ENCODE peak calls at places on chromosomes 7 and 10, in four cellular contexts. One of them, this sample, is unnamed.

GRCh38 chr10:4138146-4138721 is 353.2 kb upstream of the KLF6 start:
- DNase-seq in A549: no peak
- DNase-seq in H1: no peak
- DNase-seq in HepG2: no peak
- DNase-seq in this sample: no peak

GRCh38 chr7:139043823-139044812 is 8.3 kb upstream of the ZC3HAV1L start:
- DNase-seq in H1: no peak
- DNase-seq in HepG2: peak; percentile 16
- DNase-seq in A549: peak; percentile 58
- DNase-seq in this sample: peak; percentile 92

GRCh38 chr10:58857251-58857650 is 319.2 kb upstream of the PHYHIPL start:
- DNase-seq in A549: peak; percentile 27
- DNase-seq in H1: no peak
- DNase-seq in HepG2: no peak
- DNase-seq in this sample: no peak

GRCh38 chr10:35758086-35758485 is 116.0 kb upstream of the FZD8 start:
- DNase-seq in HepG2: no peak
- DNase-seq in A549: no peak
- DNase-seq in H1: no peak
- DNase-seq in this sample: no peak

GRCh38 chr10:90923111-90923731 is 2.3 kb upstream of the ANKRD1 start:
- DNase-seq in HepG2: no peak
- DNase-seq in H1: no peak
- DNase-seq in A549: no peak
- DNase-seq in this sample: no peak

GRCh38 chr10:59176241-59177030 is at the start of gene PHYHIPL:
- DNase-seq in H1: peak; percentile 79
- DNase-seq in A549: peak; percentile 14
- DNase-seq in HepG2: peak; percentile 63
- DNase-seq in this sample: no peak

GRCh38 chr7:98881561-98882315 is 3.4 kb downstream of the TRRAP start:
- DNase-seq in HepG2: no peak
- DNase-seq in A549: no peak
- DNase-seq in H1: no peak
- DNase-seq in this sample: no peak

GRCh38 chr10:91589015-91589655 is 43.7 kb downstream of the PPP1R3C start:
- DNase-seq in HepG2: no peak
- DNase-seq in H1: no peak
- DNase-seq in A549: peak; percentile 94
- DNase-seq in this sample: no peak

GRCh38 chr7:100895701-100895955 is at the start of gene ACHE:
- DNase-seq in A549: no peak
- DNase-seq in H1: no peak
- DNase-seq in HepG2: no peak
- DNase-seq in this sample: no peak

GRCh38 chr10:115932099-115932498 is 340.9 kb downstream of the GFRA1 start:
- DNase-seq in A549: no peak
- DNase-seq in H1: no peak
- DNase-seq in HepG2: no peak
- DNase-seq in this sample: no peak

GRCh38 chr7:77157446-77157845 is 35.0 kb downstream of the CCDC146 start:
- DNase-seq in H1: no peak
- DNase-seq in HepG2: no peak
- DNase-seq in A549: no peak
- DNase-seq in this sample: no peak
- TF ChIP-seq PHF8 in H1: no peak
- TF ChIP-seq PHF8 in HepG2: no peak
- TF ChIP-seq PHF8 in A549: no peak
- TF ChIP-seq PHF8 in this sample: no peak

GRCh38 chr7:129664029-129665012 is 52.8 kb downstream of the NRF1 start:
- DNase-seq in HepG2: peak; percentile 42
- DNase-seq in H1: no peak
- DNase-seq in A549: peak; percentile 75
- DNase-seq in this sample: peak; percentile 57
- TF ChIP-seq PHF8 in HepG2: no peak
- TF ChIP-seq PHF8 in H1: no peak
- TF ChIP-seq PHF8 in A549: no peak
- TF ChIP-seq PHF8 in this sample: no peak

GRCh38 chr7:80412842-80413241 is 99.0 kb downstream of the GNAT3 start:
- DNase-seq in H1: no peak
- DNase-seq in HepG2: no peak
- DNase-seq in A549: no peak
- DNase-seq in this sample: no peak
- TF ChIP-seq PHF8 in H1: no peak
- TF ChIP-seq PHF8 in HepG2: no peak
- TF ChIP-seq PHF8 in A549: no peak
- TF ChIP-seq PHF8 in this sample: no peak

DNA sequence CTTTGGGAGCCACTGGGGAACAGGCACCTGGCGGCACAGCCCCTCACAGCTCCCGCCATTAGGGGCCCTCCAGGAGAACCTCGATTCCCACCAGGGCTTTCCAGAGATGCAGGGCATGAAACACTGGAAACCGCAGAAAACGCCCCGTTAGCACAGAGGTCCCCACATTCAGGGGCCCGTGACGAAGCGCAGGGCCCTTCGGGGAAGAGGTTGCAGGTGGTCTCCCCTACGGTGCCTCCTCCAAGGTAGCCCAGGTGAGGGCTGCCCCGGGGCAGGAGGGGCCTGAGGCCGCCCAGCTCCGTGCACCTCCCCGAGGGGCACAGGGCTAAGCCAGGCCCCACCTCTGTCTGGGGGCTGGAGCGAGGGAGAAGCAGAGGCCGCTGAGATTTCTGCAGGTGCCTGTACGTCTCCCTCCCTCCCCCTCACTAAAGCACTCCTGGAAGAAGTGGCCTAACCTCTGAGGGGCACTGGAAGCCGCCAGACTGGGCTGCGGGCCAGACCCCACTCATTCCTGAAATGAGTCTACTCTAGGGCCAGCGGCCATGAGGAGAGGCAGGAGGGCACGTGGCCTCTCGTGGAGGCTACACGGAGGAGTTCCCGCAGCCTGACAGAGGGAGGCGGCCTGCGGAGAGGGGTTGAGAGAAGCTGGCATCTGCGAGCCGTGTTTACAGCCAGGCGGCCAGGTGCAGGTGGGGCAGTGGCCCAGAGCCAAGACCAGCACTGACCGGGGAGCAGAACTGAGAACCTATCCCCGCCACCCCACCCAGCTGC is 6.9 kb downstream of the PDGFA start:
- DNase-seq in A549: no peak
- DNase-seq in H1: no peak
- DNase-seq in HepG2: no peak
- DNase-seq in this sample: no peak
- TF ChIP-seq PHF8 in A549: no peak
- TF ChIP-seq PHF8 in H1: no peak
- TF ChIP-seq PHF8 in HepG2: no peak
- TF ChIP-seq PHF8 in this sample: no peak

GRCh38 chr7:103148131-103148993 is 537 bp downstream of the NAPEPLD start:
- DNase-seq in H1: no peak
- DNase-seq in A549: no peak
- DNase-seq in HepG2: no peak
- DNase-seq in this sample: no peak
- TF ChIP-seq PHF8 in H1: no peak
- TF ChIP-seq PHF8 in A549: no peak
- TF ChIP-seq PHF8 in HepG2: no peak
- TF ChIP-seq PHF8 in this sample: no peak

DNA sequence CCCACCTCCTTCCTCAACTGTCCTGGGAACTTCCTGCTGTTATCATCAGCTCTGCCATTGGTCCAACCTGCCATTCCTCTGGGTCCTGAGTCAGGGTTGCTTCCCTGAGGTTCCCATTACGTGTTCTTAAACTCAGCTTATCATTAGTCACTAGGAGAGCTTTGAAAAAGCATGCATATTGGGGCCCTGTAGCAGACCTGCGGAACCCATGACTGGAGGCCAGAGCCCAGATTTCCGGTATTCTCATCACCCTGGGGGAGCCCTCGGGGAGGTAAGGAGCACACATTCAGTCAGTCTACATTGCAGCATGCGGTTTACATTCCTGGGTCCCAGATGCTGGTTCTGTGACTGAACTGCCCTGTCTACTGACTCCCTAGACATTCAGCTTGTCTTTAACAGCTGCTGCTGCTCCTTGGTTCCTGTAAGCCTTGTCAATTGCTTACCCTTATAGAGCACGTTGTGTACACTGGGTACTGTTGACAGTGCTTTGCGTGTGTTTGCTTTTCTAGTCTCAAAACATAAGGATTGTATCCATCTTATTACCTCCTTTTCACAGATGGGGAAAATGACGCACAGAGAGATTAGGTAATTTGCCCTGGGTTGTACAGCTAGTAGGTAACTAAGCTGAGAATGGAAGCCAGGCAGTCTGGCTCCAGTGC is 12.8 kb downstream of the CDHR3 start:
- DNase-seq in A549: no peak
- DNase-seq in HepG2: no peak
- DNase-seq in H1: no peak
- DNase-seq in this sample: no peak
- TF ChIP-seq PHF8 in A549: no peak
- TF ChIP-seq PHF8 in HepG2: no peak
- TF ChIP-seq PHF8 in H1: no peak
- TF ChIP-seq PHF8 in this sample: no peak

GRCh38 chr7:22762866-22763265 is 35.9 kb downstream of the IL6 start:
- DNase-seq in HepG2: no peak
- DNase-seq in H1: no peak
- DNase-seq in A549: no peak
- DNase-seq in this sample: no peak

GRCh38 chr7:22758576-22758975 is 31.6 kb downstream of the IL6 start:
- DNase-seq in A549: no peak
- DNase-seq in HepG2: no peak
- DNase-seq in H1: no peak
- DNase-seq in this sample: no peak

GRCh38 chr7:22765609-22766008 is 38.6 kb downstream of the IL6 start:
- DNase-seq in A549: no peak
- DNase-seq in H1: no peak
- DNase-seq in HepG2: no peak
- DNase-seq in this sample: no peak

GRCh38 chr7:22759721-22760120 is 32.7 kb downstream of the IL6 start:
- DNase-seq in A549: no peak
- DNase-seq in HepG2: no peak
- DNase-seq in H1: no peak
- DNase-seq in this sample: no peak
- TF ChIP-seq PHF8 in A549: no peak
- TF ChIP-seq PHF8 in HepG2: no peak
- TF ChIP-seq PHF8 in H1: no peak
- TF ChIP-seq PHF8 in this sample: no peak

DNA sequence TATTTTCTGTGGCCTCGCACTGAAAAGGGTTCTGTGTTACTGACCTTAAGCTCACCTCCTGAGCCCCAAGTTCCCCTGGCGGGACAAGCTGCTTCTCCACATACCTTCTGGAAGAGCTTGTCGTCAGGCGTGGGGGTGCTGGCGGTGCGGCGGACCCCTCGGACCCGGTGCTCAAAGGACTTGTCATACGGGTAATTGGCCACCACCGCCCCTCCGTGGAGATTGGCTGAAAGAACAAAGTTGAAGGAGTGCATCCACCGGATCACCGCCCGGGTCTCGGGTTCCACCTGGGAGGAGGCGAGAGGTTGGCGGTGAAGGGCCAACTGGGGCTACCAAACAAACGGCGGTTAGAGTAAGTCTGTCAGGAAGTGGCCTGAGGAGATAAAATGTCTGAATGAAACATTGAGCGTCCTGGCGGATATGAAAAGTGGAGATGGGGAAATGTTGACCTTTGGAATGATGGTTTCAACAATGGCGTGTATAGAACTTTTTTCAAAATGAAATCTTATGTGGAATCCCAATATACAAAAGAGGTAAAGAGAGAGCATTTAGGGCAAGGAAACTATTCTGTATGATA is 16.5 kb downstream of the CPN1 start:
- DNase-seq in H1: peak; percentile 58
- DNase-seq in HepG2: no peak
- DNase-seq in A549: no peak
- DNase-seq in this sample: peak; percentile 23
- TF ChIP-seq PHF8 in H1: no peak
- TF ChIP-seq PHF8 in HepG2: no peak
- TF ChIP-seq PHF8 in A549: no peak
- TF ChIP-seq PHF8 in this sample: no peak

DNA sequence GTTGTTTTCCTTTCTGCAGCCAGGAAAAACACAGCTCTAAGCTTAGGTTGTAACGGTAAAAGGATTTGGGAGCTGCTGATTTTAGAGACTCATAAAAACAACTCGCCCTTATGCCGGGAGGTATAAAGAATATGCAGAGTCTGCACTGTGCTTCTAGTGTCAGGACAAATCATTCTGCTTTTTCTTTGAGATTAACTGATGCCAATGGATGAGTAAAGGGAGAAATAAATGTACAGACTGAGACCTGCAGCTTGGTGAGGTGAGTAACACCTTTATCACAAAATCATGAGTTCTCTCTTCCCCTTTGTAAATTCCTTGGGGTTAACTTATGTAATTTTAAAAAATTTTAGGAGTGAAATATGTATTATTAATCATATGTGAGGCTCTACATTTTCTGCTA is 1.9 kb upstream of the SFR1 start:
- DNase-seq in HepG2: no peak
- DNase-seq in H1: no peak
- DNase-seq in A549: no peak
- DNase-seq in this sample: no peak
- TF ChIP-seq PHF8 in HepG2: no peak
- TF ChIP-seq PHF8 in H1: no peak
- TF ChIP-seq PHF8 in A549: no peak
- TF ChIP-seq PHF8 in this sample: no peak

DNA sequence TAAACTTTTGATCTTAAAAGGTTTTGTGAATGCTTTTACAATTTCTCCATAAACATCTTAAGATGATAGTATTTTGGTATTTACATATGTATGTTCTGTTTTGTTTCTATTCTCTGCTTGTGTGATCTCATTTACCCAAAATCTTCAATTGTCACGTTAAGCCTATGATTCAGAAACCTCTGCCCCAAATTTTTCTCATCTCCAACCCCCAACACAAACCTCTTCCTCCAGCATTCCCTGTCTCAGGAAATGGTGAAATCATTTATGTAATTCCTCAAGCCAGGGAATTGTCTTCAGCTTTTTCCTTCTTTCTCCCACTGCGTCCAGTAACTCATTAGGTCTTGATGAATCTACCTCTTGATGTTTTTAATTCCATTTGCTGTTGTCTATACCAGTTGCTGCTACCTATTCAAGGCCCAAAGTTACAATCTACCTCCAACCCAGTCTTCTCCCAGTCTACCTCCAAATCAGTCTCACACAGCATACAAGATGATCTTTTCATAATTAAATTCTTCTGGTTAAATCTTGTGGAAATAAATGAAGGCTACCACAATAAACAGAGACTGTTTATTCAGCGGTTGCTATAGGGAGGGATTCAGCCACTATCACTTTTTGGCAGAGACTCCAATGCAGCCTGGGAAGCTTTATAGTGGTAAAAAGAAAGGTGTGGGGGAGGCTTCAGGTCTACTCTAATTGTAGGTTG is 5.8 kb downstream of the CFAP69 start:
- DNase-seq in HepG2: no peak
- DNase-seq in H1: no peak
- DNase-seq in A549: no peak
- DNase-seq in this sample: no peak
- TF ChIP-seq PHF8 in HepG2: no peak
- TF ChIP-seq PHF8 in H1: no peak
- TF ChIP-seq PHF8 in A549: no peak
- TF ChIP-seq PHF8 in this sample: no peak

This sample was measured in K562.